ENCODE peak calls at places on chromosome 22, in nine cellular contexts. A, R, W, H, L, T, Y, K and D are unnamed samples.

GRCh38 chr22:19059481-19060278 is 62.5 kb downstream of the DGCR2 start:
- DNase-seq in W (no peak), R (no peak), A (no peak), Y (no peak), K (no peak), H (no peak), L (peak; percentile 58), T (no peak), D (peak; percentile 11)

GRCh38 chr22:17117890-17118289 is 3.3 kb downstream of the TMEM121B start:
- DNase-seq in K (no peak), T (no peak), R (no peak), L (no peak), A (peak; percentile 9), H (no peak), W (no peak), Y (no peak), D (no peak)

GRCh38 chr22:41123151-41123550 is 30.8 kb downstream of the EP300 start:
- DNase-seq in H (no peak), A (no peak), T (no peak), K (no peak), W (no peak), L (no peak), R (no peak), Y (no peak), D (no peak)

GRCh38 chr22:39383841-39384625 is 15.5 kb upstream of the TAB1 start:
- DNase-seq in H (no peak), A (no peak), W (no peak), L (no peak), Y (no peak), K (no peak), R (no peak), T (no peak), D (no peak)

GRCh38 chr22:20062766-20063083 is 17.3 kb upstream of the DGCR8 start:
- DNase-seq in L (no peak), H (no peak), R (no peak), A (no peak), T (peak; percentile 29), Y (no peak), W (no peak), K (no peak), D (no peak)

GRCh38 chr22:29617922-29618629 is 14.6 kb downstream of the NF2 start:
- DNase-seq in H (no peak), W (no peak), Y (no peak), A (no peak), R (no peak), L (no peak), K (peak; percentile 97), T (peak; percentile 71), D (no peak)

GRCh38 chr22:43894122-43894521 is 2.3 kb upstream of the PNPLA5 start:
- DNase-seq in Y (no peak), W (no peak), H (no peak), A (no peak), K (no peak), R (no peak), T (no peak), L (no peak), D (no peak)

GRCh38 chr22:32837803-32838202 is 36.3 kb downstream of the TIMP3 start:
- DNase-seq in A (no peak), W (no peak), L (no peak), T (no peak), Y (no peak), R (no peak), K (no peak), H (no peak), D (no peak)

GRCh38 chr22:30212996-30213441 is 33.5 kb downstream of the LIF start:
- DNase-seq in Y (no peak), R (no peak), A (no peak), H (peak; percentile 52), L (no peak), K (no peak), W (no peak), T (no peak), D (no peak)

GRCh38 chr22:30277547-30278344 is 11.1 kb upstream of the OSM start:
- DNase-seq in T (no peak), K (peak; percentile 54), L (no peak), A (no peak), Y (no peak), W (peak; percentile 64), H (no peak), R (no peak), D (no peak)

GRCh38 chr22:42343551-42344081 is 73.2 kb upstream of the TCF20 start:
- DNase-seq in L (no peak), A (no peak), Y (no peak), T (no peak), H (no peak), R (no peak), W (no peak), K (no peak), D (no peak)

GRCh38 chr22:19879651-19879995 is 24.9 kb upstream of the GNB1L start:
- DNase-seq in Y (no peak), W (no peak), R (no peak), A (no peak), K (no peak), H (peak; percentile 17), L (no peak), T (no peak), D (peak; percentile 10)

GRCh38 chr22:25492950-25493790 is 71.3 kb upstream of the GRK3 start:
- DNase-seq in H (no peak), A (no peak), Y (no peak), K (no peak), L (no peak), T (no peak), R (no peak), W (no peak), D (no peak)

GRCh38 chr22:24834845-24835570 is 29.0 kb downstream of the SGSM1 start:
- DNase-seq in T (peak; percentile 37), H (no peak), K (no peak), L (no peak), R (no peak), W (peak; percentile 38), A (no peak), Y (no peak), D (no peak)

GRCh38 chr22:48250937-48251530 is 1488.6 kb downstream of the TBC1D22A start:
- DNase-seq in A (no peak), T (no peak), H (no peak), K (no peak), W (no peak), Y (no peak), R (no peak), L (no peak), D (no peak)

GRCh38 chr22:23365524-23365923 is 185.2 kb downstream of the BCR start:
- DNase-seq in K (no peak), T (no peak), H (no peak), L (no peak), A (no peak), Y (no peak), R (no peak), W (no peak), D (no peak)
- TF ChIP-seq CTCF in K (no peak), T (no peak), H (no peak), L (no peak), A (no peak), Y (no peak), R (no peak), W (no peak), D (no peak)

GRCh38 chr22:37305873-37306272 is 23.6 kb downstream of the CYTH4 start:
- DNase-seq in A (no peak), R (no peak), Y (no peak), H (no peak), T (no peak), L (no peak), W (no peak), K (no peak), D (no peak)

GRCh38 chr22:37301144-37301820 is 19.0 kb downstream of the CYTH4 start:
- DNase-seq in R (no peak), W (no peak), A (no peak), H (no peak), Y (no peak), K (no peak), T (no peak), L (no peak), D (no peak)

GRCh38 chr22:37302617-37303555 is 20.6 kb downstream of the CYTH4 start:
- DNase-seq in K (no peak), A (no peak), W (no peak), L (no peak), H (no peak), T (no peak), R (no peak), Y (no peak), D (no peak)

GRCh38 chr22:37304595-37305343 is 22.5 kb downstream of the CYTH4 start:
- DNase-seq in Y (no peak), L (no peak), H (no peak), K (no peak), R (no peak), T (no peak), A (no peak), W (no peak), D (no peak)

DNA sequence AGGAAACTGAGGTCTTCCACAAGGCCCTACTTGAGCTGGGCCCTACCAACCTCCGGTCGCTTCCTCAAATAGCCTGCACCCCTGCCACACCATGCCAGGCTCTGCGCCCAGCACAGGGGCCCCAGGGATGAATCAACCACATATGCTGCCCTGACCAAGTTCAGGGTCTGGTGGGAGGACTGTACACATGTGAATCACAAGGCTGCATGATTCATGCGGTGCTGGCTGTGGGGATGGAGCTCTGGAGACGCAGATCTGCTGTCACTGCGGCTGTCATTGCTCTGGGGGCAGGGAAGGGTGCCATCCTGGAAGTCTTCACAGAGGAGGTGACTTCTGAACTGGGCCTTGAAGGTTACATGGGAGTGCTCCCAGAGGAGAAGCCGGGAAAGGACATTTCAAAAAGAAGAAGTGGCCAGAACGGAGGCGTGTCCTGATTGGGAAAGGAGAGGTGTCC is 21.5 kb downstream of the CYTH4 start:
- DNase-seq in K (no peak), Y (no peak), R (peak; percentile 75), H (no peak), A (no peak), L (no peak), W (no peak), T (peak; percentile 42), D (no peak)
- H3K4me1 ChIP-seq in K (peaks cover 52% of the 10 kb centered on the region), Y (no peaks in the 10 kb centered on the region), R (peaks cover 33% of the 10 kb centered on the region), H (no peaks in the 10 kb centered on the region), A (peaks cover 38% of the 10 kb centered on the region), L (no peaks in the 10 kb centered on the region), W (no peaks in the 10 kb centered on the region), T (peaks cover 61% of the 10 kb centered on the region), D (peaks cover 7% of the 10 kb centered on the region)

GRCh38 chr22:45948081-45948648 is 28.8 kb downstream of the WNT7B start:
- DNase-seq in H (no peak), T (no peak), L (no peak), A (no peak), W (no peak), R (no peak), K (no peak), Y (no peak), D (no peak)
- TF ChIP-seq CTCF in H (no peak), T (no peak), L (no peak), A (no peak), W (no peak), R (no peak), K (no peak), Y (no peak), D (no peak)

DNA sequence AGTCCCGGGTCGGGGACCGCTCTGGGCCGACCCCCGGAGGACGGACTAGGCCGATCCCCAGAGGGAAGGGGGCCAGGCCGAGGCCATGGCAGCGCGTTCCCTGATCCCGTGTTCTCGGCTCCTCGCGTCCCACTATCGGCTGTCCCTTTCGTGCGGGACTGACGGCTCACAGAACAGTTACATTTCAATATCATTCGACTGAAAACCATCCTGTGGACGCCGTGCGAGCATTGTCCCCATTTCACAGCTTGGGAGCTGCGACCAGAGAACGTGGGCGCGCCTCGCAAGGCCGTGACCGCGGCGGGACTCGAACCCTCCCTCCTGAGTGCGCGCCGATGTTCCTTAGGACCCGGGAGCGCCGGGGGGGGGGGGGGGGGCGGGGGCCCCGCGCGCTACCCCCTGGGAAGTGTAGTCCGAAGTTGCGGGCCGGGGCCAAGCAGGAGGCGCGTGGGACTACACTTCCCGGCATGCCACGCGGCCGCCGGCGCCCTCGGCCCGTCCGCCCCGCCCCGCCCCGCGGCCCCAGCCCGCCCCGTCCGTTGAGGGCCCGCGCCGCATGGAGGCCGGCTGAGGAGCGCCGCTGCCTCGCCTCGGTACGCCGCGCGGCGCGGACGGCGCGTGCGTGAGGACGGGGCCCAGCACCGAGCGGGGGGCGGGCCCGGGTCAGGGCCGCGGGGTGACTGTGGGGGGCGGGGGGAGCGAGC is at the start of gene TRABD:
- DNase-seq in K (peak; percentile 71), W (peak; percentile 86), A (peak; percentile 65), R (no peak), L (peak; percentile 95), H (peak; percentile 93), Y (peak; percentile 92), T (peak; percentile 70), D (peak; percentile 95)
- H3K4me1 ChIP-seq in K (peaks cover 37% of the 10 kb centered on the region), W (peaks cover 26% of the 10 kb centered on the region), A (peaks cover 55% of the 10 kb centered on the region), R (peaks cover 41% of the 10 kb centered on the region), L (no peaks in the 10 kb centered on the region), H (no peaks in the 10 kb centered on the region), Y (peaks cover 33% of the 10 kb centered on the region), T (peaks cover 52% of the 10 kb centered on the region), D (peaks cover 38% of the 10 kb centered on the region)